ENCODE peak calls at places on chromosome 13, in ten cellular contexts. V is endothelial cell, T is activated B cell treated with CpG ODN at 0.5 μM for 24 hours, Y is osteocyte, R is choroid plexus epithelial cell, Q is cardiac fibroblast, U is lower leg skin, A is IMR-90, C is GM13976, M is upper lobe of right lung. O is an unnamed sample.

GRCh38 chr13:81493144-81493543 is 1152.2 kb upstream of the SPRY2 start:
- DNase-seq in V (no peak), T (no peak), Y (no peak), R (peak), Q (no peak), U (no peak), A (no peak), C (no peak), M (no peak), O (no peak)

GRCh38 chr13:93147946-93148345 is 78.7 kb upstream of the GPC6 start:
- DNase-seq in V (no peak), T (no peak), Y (no peak), R (no peak), Q (no peak), U (no peak), A (no peak), C (no peak), M (no peak), O (no peak)

GRCh38 chr13:44487989-44488388 is 88.1 kb downstream of the TSC22D1 start:
- DNase-seq in V (no peak), T (no peak), Y (no peak), R (no peak), Q (no peak), U (no peak), A (no peak), C (peak), M (no peak), O (no peak)

GRCh38 chr13:46361535-46361934 is 25.5 kb downstream of the RUBCNL start:
- DNase-seq in V (no peak), T (no peak), Y (no peak), R (peak), Q (no peak), U (no peak), A (no peak), C (no peak), M (no peak), O (no peak)

GRCh38 chr13:44578064-44578394 is 1.9 kb upstream of the TSC22D1 start:
- DNase-seq in V (no peak), T (no peak), Y (no peak), R (no peak), Q (no peak), U (no peak), A (no peak), C (no peak), M (no peak), O (no peak)

GRCh38 chr13:30616927-30617314 is 799 bp upstream of the USPL1 start:
- DNase-seq in V (peak), T (no peak), Y (peak), R (peak), Q (peak), U (peak), A (peak), C (peak), M (no peak), O (peak)

GRCh38 chr13:111387026-111387871 is 66.8 kb downstream of the TEX29 start:
- DNase-seq in V (no peak), T (no peak), Y (peak), R (no peak), Q (no peak), U (peak), A (no peak), C (no peak), M (no peak), O (no peak)

GRCh38 chr13:40589285-40590109 is 76.9 kb downstream of the FOXO1 start:
- DNase-seq in V (peak), T (no peak), Y (no peak), R (peak), Q (peak), U (no peak), A (no peak), C (peak), M (no peak), O (peak)

GRCh38 chr13:94660695-94661324 is 51.5 kb downstream of the SOX21 start:
- DNase-seq in V (peak), T (no peak), Y (no peak), R (peak), Q (peak), U (no peak), A (peak), C (no peak), M (no peak), O (no peak)

GRCh38 chr13:44758595-44759221 is 182.6 kb upstream of the TSC22D1 start:
- DNase-seq in V (no peak), T (no peak), Y (no peak), R (peak), Q (peak), U (no peak), A (peak), C (no peak), M (no peak), O (no peak)

GRCh38 chr13:93066187-93066586 is 160.4 kb upstream of the GPC6 start:
- DNase-seq in V (no peak), T (no peak), Y (no peak), R (peak), Q (peak), U (no peak), A (peak), C (no peak), M (no peak), O (no peak)

GRCh38 chr13:30016398-30016797 is 166.0 kb upstream of the UBL3 start:
- DNase-seq in V (no peak), T (no peak), Y (no peak), R (no peak), Q (no peak), U (no peak), A (no peak), C (no peak), M (no peak), O (peak)

GRCh38 chr13:56189439-56189838 is 951.3 kb upstream of the PRR20A start:
- DNase-seq in V (no peak), T (no peak), Y (no peak), R (no peak), Q (no peak), U (no peak), A (no peak), C (no peak), M (no peak), O (peak)

GRCh38 chr13:42747399-42747873 is 33.9 kb upstream of the FAM216B start:
- DNase-seq in V (no peak), T (no peak), Y (no peak), R (peak), Q (peak), U (no peak), A (peak), C (no peak), M (no peak), O (no peak)

GRCh38 chr13:74306496-74306895 is 172.3 kb upstream of the KLF12 start:
- DNase-seq in V (no peak), T (no peak), Y (no peak), R (peak), Q (peak), U (no peak), A (peak), C (no peak), M (no peak), O (no peak)

GRCh38 chr13:73803997-73804396 is 330.2 kb downstream of the KLF12 start:
- DNase-seq in V (no peak), T (no peak), Y (no peak), R (peak), Q (peak), U (no peak), A (peak), C (no peak), M (no peak), O (no peak)

GRCh38 chr13:74251778-74252519 is 117.7 kb upstream of the KLF12 start:
- DNase-seq in V (no peak), T (no peak), Y (no peak), R (no peak), Q (peak), U (no peak), A (no peak), C (no peak), M (no peak), O (no peak)

GRCh38 chr13:74511523-74511922 is 377.3 kb upstream of the KLF12 start:
- DNase-seq in V (no peak), T (no peak), Y (no peak), R (no peak), Q (no peak), U (no peak), A (no peak), C (no peak), M (no peak), O (no peak)

GRCh38 chr13:106440846-106441245 is 94.6 kb downstream of the EFNB2 start:
- DNase-seq in V (no peak), T (no peak), Y (no peak), R (no peak), Q (no peak), U (no peak), A (no peak), C (no peak), M (no peak), O (no peak)

GRCh38 chr13:99975626-99976025 is 4.1 kb upstream of the ZIC5 start:
- DNase-seq in V (no peak), T (no peak), Y (peak), R (no peak), Q (no peak), U (no peak), A (no peak), C (no peak), M (peak), O (no peak)

GRCh38 chr13:106986687-106987434 is 418.9 kb upstream of the ARGLU1 start:
- DNase-seq in V (no peak), T (no peak), Y (no peak), R (peak), Q (no peak), U (no peak), A (no peak), C (no peak), M (no peak), O (no peak)

GRCh38 chr13:29917573-29918091 is 67.2 kb upstream of the UBL3 start:
- DNase-seq in V (no peak), T (no peak), Y (no peak), R (peak), Q (peak), U (no peak), A (peak), C (no peak), M (no peak), O (no peak)

GRCh38 chr13:103031332-103031873 is 34.8 kb downstream of the SLC10A2 start:
- DNase-seq in V (no peak), T (no peak), Y (no peak), R (no peak), Q (no peak), U (no peak), A (no peak), C (peak), M (no peak), O (no peak)

GRCh38 chr13:34467450-34468083 is 474.5 kb upstream of the NBEA start:
- DNase-seq in V (no peak), T (no peak), Y (no peak), R (no peak), Q (no peak), U (no peak), A (no peak), C (no peak), M (no peak), O (no peak)

GRCh38 chr13:26075498-26075897 is 23.7 kb upstream of the SHISA2 start:
- DNase-seq in V (no peak), T (no peak), Y (no peak), R (peak), Q (no peak), U (no peak), A (no peak), C (no peak), M (no peak), O (no peak)
- TF ChIP-seq CTCF in V (no peak), T (no peak), Y (peak), R (peak), Q (no peak), U (no peak), A (no peak), C (no peak), M (no peak), O (no peak)

DNA sequence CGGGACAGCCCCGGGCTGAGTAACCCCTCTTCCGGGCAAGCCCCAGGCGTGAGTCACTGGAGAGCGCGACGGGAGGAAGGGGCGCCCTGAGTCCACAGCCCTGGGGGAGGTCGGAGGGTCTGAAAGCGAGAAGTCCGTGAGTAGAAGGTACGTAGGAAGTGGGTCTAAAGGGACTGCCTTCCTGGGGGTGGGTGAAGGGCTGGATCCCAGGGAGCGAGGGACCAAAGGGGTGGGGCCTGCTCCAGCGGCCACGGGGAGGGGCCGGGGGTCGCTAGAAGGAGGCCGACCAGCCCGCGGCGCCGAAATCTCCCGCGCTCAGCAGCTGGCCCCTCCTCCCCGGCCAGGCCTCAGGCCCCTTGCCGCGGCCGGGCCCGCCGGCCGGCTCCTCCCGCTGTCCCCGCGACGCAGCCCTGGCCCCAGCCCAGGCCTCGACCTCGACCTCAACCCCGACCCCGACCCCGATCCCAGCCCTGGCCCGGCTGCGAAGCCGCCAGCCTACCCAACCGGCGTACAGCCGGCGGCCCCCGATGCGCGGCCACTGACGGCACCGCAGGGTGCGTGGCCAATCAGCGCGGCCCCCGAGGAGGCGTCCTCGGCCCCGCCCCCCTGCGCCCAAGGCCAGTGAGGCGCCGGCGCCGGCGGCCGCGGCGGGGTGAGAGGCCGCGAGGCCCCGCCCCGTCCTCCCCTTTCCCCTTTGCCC is 22.5 kb downstream of the IPO5 start:
- DNase-seq in V (peak), T (peak), Y (peak), R (peak), Q (peak), U (peak), A (peak), C (peak), M (no peak), O (peak)
- TF ChIP-seq CTCF in V (no peak), T (no peak), Y (no peak), R (no peak), Q (no peak), U (no peak), A (no peak), C (no peak), M (no peak), O (no peak)

GRCh38 chr13:20174656-20175405 is 14.0 kb upstream of the GJA3 start:
- DNase-seq in V (no peak), T (peak), Y (no peak), R (peak), Q (peak), U (peak), A (peak), C (peak), M (peak), O (peak)

GRCh38 chr13:20170931-20171330 is 10.1 kb upstream of the GJA3 start:
- DNase-seq in V (no peak), T (no peak), Y (no peak), R (no peak), Q (no peak), U (no peak), A (no peak), C (no peak), M (no peak), O (no peak)

GRCh38 chr13:20175406-20175794 is 14.5 kb upstream of the GJA3 start:
- DNase-seq in V (no peak), T (no peak), Y (no peak), R (no peak), Q (no peak), U (no peak), A (no peak), C (no peak), M (no peak), O (no peak)

GRCh38 chr13:20171364-20171763 is 10.5 kb upstream of the GJA3 start:
- DNase-seq in V (no peak), T (no peak), Y (no peak), R (no peak), Q (no peak), U (no peak), A (no peak), C (no peak), M (no peak), O (no peak)

DNA sequence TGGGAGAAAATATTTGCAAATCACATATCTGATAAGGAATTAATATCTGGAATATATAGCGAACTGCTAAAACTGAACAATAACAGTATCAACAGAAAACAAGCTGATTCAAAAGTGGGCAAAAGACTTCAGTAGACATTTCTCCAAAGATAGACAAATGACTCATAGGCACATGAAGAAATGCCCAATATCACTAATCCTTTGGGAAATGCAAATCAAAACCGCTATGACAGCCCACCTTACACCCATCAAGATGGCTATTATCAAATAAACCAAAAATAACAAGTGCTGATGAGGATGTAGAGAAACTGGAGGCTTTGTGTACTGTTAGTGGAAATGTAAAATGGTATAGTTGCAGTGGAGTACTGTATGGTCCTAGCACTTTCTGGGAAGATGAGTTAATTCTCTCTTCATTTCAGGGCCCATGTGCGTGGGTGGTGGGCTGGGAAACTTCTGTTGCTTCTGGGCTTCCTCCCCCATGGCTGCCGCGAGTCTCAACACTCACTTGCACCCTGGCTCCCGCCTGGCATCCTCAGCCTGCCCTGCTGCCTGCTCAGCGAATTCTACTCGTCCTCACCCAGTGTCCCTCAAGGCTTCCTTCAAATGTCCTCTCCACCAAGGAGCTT is 12.4 kb upstream of the GJA3 start:
- DNase-seq in V (no peak), T (no peak), Y (no peak), R (no peak), Q (peak), U (no peak), A (peak), C (no peak), M (no peak), O (no peak)
- TF ChIP-seq CTCF in V (no peak), T (no peak), Y (no peak), R (no peak), Q (no peak), U (no peak), A (no peak), C (no peak), M (no peak), O (no peak)

DNA sequence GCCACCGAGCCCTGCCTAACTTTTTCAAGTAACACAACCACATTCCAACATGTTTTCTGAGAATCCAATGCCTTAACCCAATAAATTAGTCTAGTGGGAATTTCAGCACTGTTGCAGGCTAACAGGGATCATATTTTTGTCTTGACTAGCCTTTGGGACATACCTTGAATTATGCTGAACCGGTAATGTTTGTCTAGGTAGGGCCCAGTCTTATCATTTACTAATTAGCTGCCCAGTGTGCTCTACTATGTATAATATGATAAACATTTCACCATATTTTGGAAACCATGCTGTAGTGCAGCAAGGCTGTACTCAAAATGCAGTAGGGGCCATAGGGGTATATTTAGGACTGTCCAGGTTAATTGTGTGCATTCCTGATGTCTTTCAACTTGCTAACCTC is 3.3 kb upstream of the PDS5B start:
- DNase-seq in V (no peak), T (no peak), Y (no peak), R (no peak), Q (no peak), U (no peak), A (no peak), C (no peak), M (no peak), O (no peak)
- TF ChIP-seq CTCF in V (no peak), T (no peak), Y (no peak), R (no peak), Q (no peak), U (no peak), A (no peak), C (no peak), M (no peak), O (no peak)

GRCh38 chr13:48749144-48749543 is 95.4 kb downstream of the CYSLTR2 start:
- DNase-seq in V (no peak), T (no peak), Y (no peak), R (peak), Q (peak), U (no peak), A (peak), C (no peak), M (no peak), O (no peak)

GRCh38 chr13:48748681-48749080 is 95.0 kb downstream of the CYSLTR2 start:
- DNase-seq in V (no peak), T (no peak), Y (no peak), R (peak), Q (peak), U (no peak), A (peak), C (no peak), M (no peak), O (no peak)

GRCh38 chr13:48749699-48750473 is 96.2 kb downstream of the CYSLTR2 start:
- DNase-seq in V (peak), T (no peak), Y (peak), R (peak), Q (peak), U (peak), A (peak), C (peak), M (peak), O (peak)

GRCh38 chr13:48746816-48747215 is 93.1 kb downstream of the CYSLTR2 start:
- DNase-seq in V (no peak), T (no peak), Y (no peak), R (no peak), Q (no peak), U (no peak), A (no peak), C (no peak), M (no peak), O (no peak)

DNA sequence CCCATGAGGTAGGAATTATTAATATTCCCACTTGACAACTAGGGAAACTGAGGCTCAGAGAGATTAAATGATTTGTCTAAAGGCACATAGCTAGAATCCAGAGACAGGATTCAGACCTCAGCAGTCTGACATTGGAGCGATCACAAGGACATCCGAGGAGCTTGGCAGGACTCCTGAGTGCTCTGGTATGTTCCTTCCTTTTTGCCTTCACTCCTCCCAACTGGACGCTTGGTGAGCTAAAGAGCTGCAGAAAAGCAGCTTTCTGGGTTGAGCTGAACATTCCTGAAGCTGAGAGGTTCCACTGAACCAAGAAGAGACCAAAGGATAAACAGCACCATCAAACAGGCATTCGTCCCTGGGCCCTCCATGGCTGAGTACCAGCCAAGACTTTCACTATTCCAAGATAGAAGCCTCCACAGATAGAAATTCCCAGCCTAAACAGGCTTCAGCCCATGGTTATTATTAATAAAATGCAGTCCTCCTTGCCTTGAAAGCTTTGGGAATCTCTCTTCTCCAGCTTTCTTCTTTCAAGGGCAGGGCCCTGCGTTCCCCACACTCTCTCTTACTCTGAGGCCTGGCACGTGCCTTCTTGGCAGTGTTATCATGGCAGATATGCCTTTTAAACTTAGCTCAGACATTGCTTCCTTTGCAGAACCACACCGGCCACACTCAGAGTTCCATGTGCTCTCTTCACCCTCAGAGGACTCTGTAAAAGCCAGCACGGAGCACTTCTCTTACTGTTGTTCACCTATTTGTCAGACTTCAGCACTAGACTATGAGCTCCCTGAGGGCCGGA is 97.1 kb downstream of the CYSLTR2 start:
- DNase-seq in V (no peak), T (no peak), Y (no peak), R (peak), Q (peak), U (no peak), A (no peak), C (no peak), M (no peak), O (peak)
- TF ChIP-seq CTCF in V (no peak), T (no peak), Y (no peak), R (peak), Q (peak), U (no peak), A (no peak), C (no peak), M (peak), O (no peak)

GRCh38 chr13:23728807-23729206 is 158.6 kb downstream of the TNFRSF19 start:
- DNase-seq in V (no peak), T (no peak), Y (no peak), R (no peak), Q (no peak), U (no peak), A (no peak), C (no peak), M (no peak), O (no peak)
- TF ChIP-seq CTCF in V (no peak), T (no peak), Y (no peak), R (no peak), Q (no peak), U (no peak), A (no peak), C (no peak), M (no peak), O (no peak)